ENCODE peak calls at places on chromosomes 3 and 15, in five cellular contexts. A is fibroblast of mammary gland, E is Right ventricle myocardium superior, U is left colon, X is frontal cortex. K is an unnamed sample.

GRCh38 chr3:174218011-174218410 is 641.1 kb upstream of the NAALADL2 start:
- DNase-seq in U (no peak), X (no peak), A (peak; percentile 58), E (no peak), K (no peak)

GRCh38 chr3:64143399-64144130 is 81.7 kb downstream of the PRICKLE2 start:
- DNase-seq in A (peak; percentile 83), U (no peak), E (no peak), X (no peak), K (peak; percentile 84)

GRCh38 chr15:75170711-75171341 is 30.9 kb upstream of the C15orf39 start:
- DNase-seq in X (no peak), E (no peak), U (no peak), A (no peak), K (peak; percentile 57)

GRCh38 chr3:171810278-171811058 is at the start of gene PLD1:
- DNase-seq in X (peak; percentile 72), A (peak; percentile 72), E (peak; percentile 90), U (peak; percentile 90), K (peak; percentile 81)

GRCh38 chr15:42608110-42608531 is 32.7 kb downstream of the STARD9 start:
- DNase-seq in A (no peak), X (no peak), U (no peak), E (no peak), K (peak; percentile 56)

GRCh38 chr3:175121225-175121624 is 262.1 kb downstream of the NAALADL2 start:
- DNase-seq in U (no peak), X (no peak), E (no peak), A (no peak), K (no peak)

GRCh38 chr15:69280783-69281182 is 17.9 kb upstream of the PAQR5 start:
- DNase-seq in E (no peak), A (no peak), U (no peak), X (no peak), K (peak; percentile 77)

GRCh38 chr3:177754508-177754921 is 557.2 kb upstream of the TBL1XR1 start:
- DNase-seq in A (no peak), U (no peak), X (no peak), E (no peak), K (no peak)

GRCh38 chr3:184611606-184612304 is 50.2 kb downstream of the EPHB3 start:
- DNase-seq in U (no peak), X (no peak), E (no peak), A (peak; percentile 15), K (no peak)

GRCh38 chr3:33037479-33037878 is 59.5 kb downstream of the GLB1 start:
- DNase-seq in X (no peak), A (no peak), U (no peak), E (no peak), K (no peak)

GRCh38 chr3:187662848-187663407 is 7.3 kb downstream of the SST start:
- DNase-seq in A (no peak), E (no peak), U (no peak), X (no peak), K (no peak)

GRCh38 chr15:25663515-25663914 is 199.6 kb downstream of the ATP10A start:
- DNase-seq in E (no peak), U (no peak), X (no peak), A (no peak), K (no peak)

GRCh38 chr15:75069301-75069925 is 46.0 kb downstream of the PPCDC start:
- DNase-seq in A (no peak), U (peak; percentile 36), X (no peak), E (no peak), K (no peak)

GRCh38 chr3:197542741-197543454 is 12.9 kb downstream of the BDH1 start:
- DNase-seq in A (no peak), E (peak; percentile 72), X (no peak), U (no peak), K (no peak)

GRCh38 chr3:66597316-66597863 is 96.6 kb upstream of the LRIG1 start:
- DNase-seq in U (no peak), X (no peak), E (no peak), A (no peak), K (no peak)

GRCh38 chr3:44782891-44783290 is 21.3 kb downstream of the KIF15 start:
- DNase-seq in U (no peak), X (no peak), A (no peak), E (no peak), K (no peak)

GRCh38 chr3:74410276-74410941 is 204.1 kb downstream of the CNTN3 start:
- DNase-seq in A (no peak), X (no peak), E (no peak), U (no peak), K (no peak)

GRCh38 chr3:196711838-196712513 is at the start of the genes CEP19 and PIGX:
- DNase-seq in U (peak; percentile 78), A (peak; percentile 77), E (peak; percentile 91), X (peak; percentile 95), K (peak; percentile 80)

GRCh38 chr15:100818927-100819326 is 60.7 kb upstream of the ALDH1A3 start:
- DNase-seq in E (no peak), U (no peak), A (peak; percentile 76), X (no peak), K (peak; percentile 44)

GRCh38 chr15:26087395-26087794 is 224.3 kb upstream of the ATP10A start:
- DNase-seq in E (no peak), U (no peak), X (no peak), A (peak; percentile 60), K (peak; percentile 46)

GRCh38 chr15:101447168-101447533 is 42.4 kb downstream of the PCSK6 start:
- DNase-seq in E (no peak), U (no peak), X (no peak), A (no peak), K (no peak)

GRCh38 chr3:186640473-186640818 is 247 bp downstream of the FETUB start:
- DNase-seq in A (peak; percentile 39), X (no peak), U (no peak), E (peak; percentile 41), K (peak; percentile 14)

GRCh38 chr3:22939349-22939748 is 263.8 kb upstream of the UBE2E2 start:
- DNase-seq in U (no peak), X (no peak), E (no peak), A (peak; percentile 74), K (no peak)

GRCh38 chr15:99998661-99999101 is 265.4 kb upstream of the LYSMD4 start:
- DNase-seq in E (no peak), U (no peak), X (no peak), A (no peak), K (no peak)

GRCh38 chr15:81504170-81504905 is 130.3 kb upstream of the TMC3 start:
- DNase-seq in A (peak; percentile 26), E (no peak), X (no peak), U (no peak), K (peak; percentile 57)

GRCh38 chr3:4983739-4984510 is 4.7 kb downstream of the BHLHE40 start:
- DNase-seq in X (no peak), A (peak; percentile 95), U (peak; percentile 78), E (no peak), K (peak; percentile 75)

GRCh38 chr3:133644768-133645167 is 17.0 kb downstream of the TOPBP1 start:
- DNase-seq in E (no peak), X (no peak), U (no peak), A (peak; percentile 65), K (peak; percentile 84)

GRCh38 chr3:107987036-107987557 is 103.7 kb downstream of the CD47 start:
- DNase-seq in U (peak; percentile 81), E (peak; percentile 77), A (peak; percentile 98), X (no peak), K (peak; percentile 99)

GRCh38 chr3:62727576-62727975 is 147.6 kb downstream of the CADPS start:
- DNase-seq in E (no peak), A (no peak), U (no peak), X (no peak), K (no peak)

GRCh38 chr3:23113455-23114171 is 89.5 kb upstream of the UBE2E2 start:
- DNase-seq in U (no peak), A (peak; percentile 85), X (no peak), E (no peak), K (peak; percentile 31)

GRCh38 chr3:129105862-129106261 is 15.7 kb downstream of the RAB43 start:
- DNase-seq in A (no peak), U (no peak), X (no peak), E (no peak), K (no peak)

GRCh38 chr3:133023301-133023830 is 14.8 kb upstream of the TMEM108 start:
- DNase-seq in E (no peak), A (no peak), U (no peak), X (no peak), K (no peak)

GRCh38 chr15:98855815-98856539 is 151.6 kb downstream of the PGPEP1L start:
- DNase-seq in A (no peak), U (no peak), X (no peak), E (no peak), K (no peak)

GRCh38 chr15:68819451-68820204 is 1.1 kb downstream of the ANP32A start:
- DNase-seq in U (no peak), A (peak; percentile 56), X (no peak), E (peak; percentile 60), K (peak; percentile 81)

GRCh38 chr3:123800352-123800682 is 83.8 kb downstream of the MYLK start:
- DNase-seq in X (no peak), U (no peak), A (peak; percentile 49), E (no peak), K (no peak)

GRCh38 chr15:33296856-33297255 is 13.9 kb upstream of the RYR3 start:
- DNase-seq in E (no peak), U (no peak), A (peak; percentile 6), X (no peak), K (peak; percentile 13)

GRCh38 chr15:49045691-49046112 is 544 bp downstream of the SECISBP2L start:
- DNase-seq in U (no peak), A (peak; percentile 44), X (peak; percentile 16), E (no peak), K (peak; percentile 51)